ENCODE peak calls at places on chromosomes 2 and 18, in ten cellular contexts. I, M, S, G, L, N, X, Y, T and W are unnamed samples.

GRCh38 chr2:45867800-45868199 is 216.3 kb downstream of the PRKCE start:
- DNase-seq in L (no peak), N (no peak), M (no peak), S (no peak), Y (no peak), X (no peak), T (no peak), G (no peak), I (no peak), W (no peak)

GRCh38 chr2:230160112-230160660 is 59.6 kb downstream of the SP110 start:
- DNase-seq in X (peak), Y (peak), T (peak), N (no peak), I (peak), L (no peak), S (peak), G (peak), M (peak), W (peak)

GRCh38 chr18:12518326-12518725 is 110.6 kb downstream of the PRELID3A start:
- DNase-seq in I (no peak), L (no peak), N (no peak), X (no peak), G (no peak), T (no peak), Y (no peak), S (no peak), M (no peak), W (no peak)

GRCh38 chr2:197183355-197183754 is 127.2 kb downstream of the ANKRD44 start:
- DNase-seq in T (no peak), L (no peak), G (no peak), N (no peak), Y (no peak), M (no peak), X (no peak), I (no peak), S (no peak), W (no peak)

GRCh38 chr2:43152711-43153627 is 73.4 kb downstream of the ZFP36L2 start:
- DNase-seq in G (no peak), M (no peak), N (peak), I (no peak), Y (no peak), X (no peak), S (no peak), T (no peak), L (no peak), W (no peak)

GRCh38 chr2:102439065-102439695 is 16.2 kb downstream of the IL18RAP start:
- DNase-seq in L (no peak), Y (no peak), X (no peak), N (no peak), S (no peak), I (no peak), G (peak), T (no peak), M (no peak), W (no peak)

GRCh38 chr18:77132369-77133050 is at the start of gene MBP:
- DNase-seq in Y (no peak), I (peak), G (peak), N (peak), T (peak), S (peak), L (no peak), M (no peak), X (peak), W (peak)

GRCh38 chr2:42879913-42880737 is 87.7 kb upstream of the HAAO start:
- DNase-seq in G (no peak), Y (no peak), S (no peak), N (no peak), L (no peak), M (no peak), T (no peak), X (peak), I (no peak), W (no peak)

GRCh38 chr2:189651284-189651683 is 10.0 kb upstream of the ASNSD1 start:
- DNase-seq in S (no peak), X (no peak), M (no peak), G (no peak), T (no peak), L (no peak), N (no peak), I (no peak), Y (no peak), W (no peak)

GRCh38 chr2:7795358-7796199 is 878.4 kb downstream of the RNF144A start:
- DNase-seq in Y (no peak), I (no peak), N (no peak), L (no peak), M (peak), T (no peak), S (peak), G (no peak), X (peak), W (no peak)

GRCh38 chr2:141911485-141912066 is 219.2 kb downstream of the LRP1B start:
- DNase-seq in Y (no peak), M (no peak), G (peak), X (no peak), L (no peak), T (no peak), S (no peak), I (no peak), N (no peak), W (no peak)

GRCh38 chr18:56709463-56709862 is 58.3 kb downstream of the WDR7 start:
- DNase-seq in I (no peak), L (no peak), X (peak), N (no peak), T (no peak), S (peak), M (no peak), G (peak), Y (peak), W (peak)

GRCh38 chr2:162058973-162059668 is 14.9 kb downstream of the DPP4 start:
- DNase-seq in M (no peak), L (no peak), I (no peak), S (no peak), N (no peak), X (no peak), T (no peak), Y (no peak), G (peak), W (peak)

GRCh38 chr18:22932885-22933205 is 283 bp upstream of the RBBP8 start:
- DNase-seq in M (no peak), N (no peak), G (no peak), I (no peak), S (no peak), T (no peak), Y (no peak), X (no peak), L (no peak), W (no peak)

GRCh38 chr2:234818937-234819336 is 132.9 kb upstream of the SH3BP4 start:
- DNase-seq in L (no peak), G (no peak), T (no peak), N (no peak), I (no peak), M (no peak), S (no peak), Y (no peak), X (no peak), W (no peak)